ENCODE peak calls at places on chromosomes 7 and 10, in five cellular contexts. P, U, T, M and Q are unnamed samples.
A peak's percentile ranks its signal among the peaks of the same experiment; 100 is the strongest.

GRCh38 chr10:123552760-123553554 is 113.2 kb upstream of the GPR26 start:
- DNase-seq in T (no peak), M (peak; percentile 81), U (no peak), P (no peak), Q (no peak)

GRCh38 chr10:23325132-23325531 is 19.5 kb downstream of the C10orf67 start:
- DNase-seq in U (no peak), T (no peak), M (no peak), P (no peak), Q (no peak)

GRCh38 chr10:88974446-88975376 is 15.9 kb upstream of the FAS start:
- DNase-seq in P (no peak), U (no peak), T (no peak), M (no peak), Q (peak; percentile 49)

GRCh38 chr10:83195021-83195420 is 944.3 kb upstream of the GHITM start:
- DNase-seq in T (no peak), M (no peak), U (no peak), P (no peak), Q (no peak)

GRCh38 chr7:117333168-117333567 is 10.3 kb upstream of the WNT2 start:
- DNase-seq in P (no peak), M (no peak), U (no peak), T (no peak), Q (no peak)

GRCh38 chr7:7177044-7177517 is 5.3 kb upstream of the C1GALT1 start:
- DNase-seq in M (no peak), T (no peak), U (no peak), P (peak; percentile 94), Q (peak; percentile 35)

GRCh38 chr7:27419581-27420177 is 177.1 kb downstream of the EVX1 start:
- DNase-seq in T (no peak), P (no peak), M (no peak), U (no peak), Q (no peak)

GRCh38 chr10:70578371-70578947 is 24.1 kb downstream of the PRF1 start:
- DNase-seq in U (no peak), P (peak; percentile 100), T (no peak), M (peak; percentile 95), Q (no peak)

GRCh38 chr10:74730246-74730645 is 96.2 kb upstream of the KAT6B start:
- DNase-seq in T (peak; percentile 56), M (no peak), P (no peak), U (no peak), Q (no peak)

DNA sequence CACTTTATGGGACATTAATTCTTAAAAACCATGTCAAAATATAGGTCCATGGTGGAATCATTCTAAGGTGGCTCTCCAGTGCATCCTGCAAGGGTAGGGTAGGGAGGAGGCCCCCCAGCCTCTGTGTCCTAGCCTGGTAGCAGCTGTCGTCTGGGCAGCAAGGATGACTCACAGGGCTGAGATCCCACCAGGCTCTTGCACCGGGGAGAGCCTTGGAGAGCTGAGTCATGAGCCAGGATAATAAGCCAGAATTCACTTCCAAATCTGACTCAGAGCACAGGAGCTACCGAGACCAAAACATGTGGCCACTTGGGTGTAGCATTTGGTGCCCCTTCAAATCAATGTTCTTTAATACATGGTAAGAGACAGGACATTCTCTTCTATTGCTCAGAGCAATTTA is 298.5 kb downstream of the NEBL start:
- DNase-seq in U (no peak), M (no peak), T (peak; percentile 31), P (no peak), Q (no peak)
- TF ChIP-seq JUND in U (no peak), M (no peak), T (peak; percentile 70), P (no peak), Q (no peak)

GRCh38 chr7:140541176-140541512 is 61.8 kb upstream of the MKRN1 start:
- DNase-seq in T (no peak), P (no peak), U (no peak), M (no peak), Q (no peak)

GRCh38 chr7:140544278-140544896 is 65.1 kb upstream of the MKRN1 start:
- DNase-seq in M (no peak), T (no peak), P (no peak), U (no peak), Q (no peak)

GRCh38 chr7:140541513-140542192 is 62.3 kb upstream of the MKRN1 start:
- DNase-seq in T (peak; percentile 66), P (peak; percentile 75), M (no peak), U (peak; percentile 61), Q (no peak)

GRCh38 chr7:140540142-140540777 is 61.0 kb upstream of the MKRN1 start:
- DNase-seq in U (no peak), M (no peak), P (no peak), T (no peak), Q (no peak)

GRCh38 chr7:140542226-140542625 is 62.9 kb upstream of the MKRN1 start:
- DNase-seq in P (no peak), M (no peak), T (no peak), U (no peak), Q (no peak)
- TF ChIP-seq JUND in P (no peak), M (no peak), T (no peak), U (no peak), Q (no peak)

DNA sequence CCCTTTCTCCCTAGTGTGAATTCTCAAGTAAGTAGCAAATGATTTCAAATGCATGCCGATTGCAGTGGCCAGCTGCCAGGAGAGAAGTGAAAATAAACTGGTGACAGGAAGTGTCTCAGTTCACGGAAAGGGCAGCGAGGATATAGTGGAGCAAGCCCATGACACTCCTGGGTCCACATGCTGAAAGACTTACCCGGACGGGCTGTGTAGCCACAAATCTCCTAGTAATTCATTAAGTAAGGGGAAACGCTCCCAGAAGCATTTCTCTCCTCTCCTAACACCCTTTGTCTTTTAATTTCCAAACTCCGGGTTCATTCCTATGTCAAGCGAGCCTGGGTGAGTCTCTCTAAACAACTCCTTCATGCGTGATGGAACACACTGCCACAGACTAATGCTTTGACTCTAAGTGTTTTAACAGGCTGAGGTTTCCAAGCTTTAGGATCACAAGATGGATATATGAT is 125.6 kb downstream of the CYP26A1 start:
- DNase-seq in M (no peak), P (no peak), T (no peak), U (no peak), Q (peak; percentile 62)
- TF ChIP-seq JUND in M (no peak), P (no peak), T (no peak), U (no peak), Q (no peak)

GRCh38 chr10:125639846-125640245 is 43.1 kb downstream of the TEX36 start:
- DNase-seq in M (no peak), P (no peak), U (no peak), T (no peak), Q (no peak)

GRCh38 chr10:125638555-125638954 is 44.4 kb downstream of the TEX36 start:
- DNase-seq in P (no peak), M (no peak), U (no peak), T (no peak), Q (no peak)

GRCh38 chr10:125640609-125641008 is 42.4 kb downstream of the TEX36 start:
- DNase-seq in P (no peak), T (no peak), M (no peak), U (no peak), Q (no peak)

GRCh38 chr10:125637496-125637895 is 45.5 kb downstream of the TEX36 start:
- DNase-seq in M (no peak), P (no peak), T (no peak), U (no peak), Q (no peak)

GRCh38 chr10:125641398-125641797 is 41.6 kb downstream of the TEX36 start:
- DNase-seq in P (no peak), M (no peak), U (no peak), T (no peak), Q (no peak)
- TF ChIP-seq JUND in P (no peak), M (no peak), U (no peak), T (no peak), Q (no peak)

DNA sequence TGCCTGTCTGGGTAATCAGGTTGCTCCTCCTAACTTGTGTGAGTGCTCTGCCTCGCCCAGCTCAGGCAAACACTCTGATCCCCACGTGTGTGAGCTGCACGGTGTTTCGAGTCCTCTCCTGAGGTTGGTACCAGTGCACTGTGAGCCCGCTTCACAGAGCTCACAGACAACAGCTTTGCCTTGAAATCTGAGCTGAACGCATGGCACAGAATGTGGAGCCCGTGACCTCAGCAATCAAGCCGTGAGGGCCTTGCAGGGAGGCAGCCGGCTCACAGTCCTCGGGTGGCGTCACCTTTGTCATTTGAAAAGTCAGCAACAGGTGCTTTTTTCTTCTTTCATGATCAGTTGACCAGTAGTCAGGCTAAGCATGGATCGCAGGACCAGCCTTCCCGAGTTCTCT is 60.2 kb upstream of the ADGRA1 start:
- DNase-seq in P (no peak), U (no peak), M (no peak), T (no peak), Q (no peak)
- TF ChIP-seq JUND in P (no peak), U (no peak), M (no peak), T (no peak), Q (no peak)

GRCh38 chr10:21976280-21976679 is 27.2 kb downstream of the DNAJC1 start:
- DNase-seq in U (no peak), T (no peak), M (no peak), P (no peak), Q (no peak)

GRCh38 chr10:21985541-21985940 is 18.0 kb downstream of the DNAJC1 start:
- DNase-seq in U (no peak), P (no peak), T (no peak), M (no peak), Q (no peak)

GRCh38 chr10:21976739-21977138 is 26.8 kb downstream of the DNAJC1 start:
- DNase-seq in T (peak; percentile 27), M (no peak), P (no peak), U (no peak), Q (no peak)

GRCh38 chr10:21978191-21978862 is 25.2 kb downstream of the DNAJC1 start:
- DNase-seq in P (no peak), T (no peak), M (no peak), U (no peak), Q (no peak)

GRCh38 chr10:21981118-21981517 is 22.4 kb downstream of the DNAJC1 start:
- DNase-seq in T (no peak), M (no peak), P (no peak), U (no peak), Q (no peak)
- TF ChIP-seq JUND in T (no peak), M (no peak), P (no peak), U (peak; percentile 51), Q (no peak)

DNA sequence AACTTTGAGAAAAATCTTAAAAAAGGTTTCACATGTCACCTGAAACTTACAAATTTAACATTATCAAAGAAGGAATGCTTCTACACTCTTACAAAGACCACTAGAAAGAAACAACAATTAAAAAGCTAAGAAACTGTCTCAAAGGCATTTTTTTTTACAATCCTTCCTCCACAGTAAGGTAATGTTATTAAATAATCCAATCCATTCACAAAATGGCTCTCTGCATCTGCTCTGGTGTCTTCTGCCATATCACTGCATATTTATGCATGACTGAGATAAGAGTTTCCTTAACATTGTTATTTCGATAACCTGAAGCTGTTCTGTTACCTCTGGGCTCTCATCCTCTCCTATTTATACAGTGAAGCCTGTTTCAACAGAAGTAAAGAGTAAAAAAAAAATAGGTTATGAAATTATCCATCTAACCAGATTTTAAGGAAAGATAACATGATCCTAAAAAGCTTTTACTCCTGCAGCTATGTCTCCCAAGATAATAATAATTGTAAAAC is 8.5 kb downstream of the HNRNPA2B1 start:
- DNase-seq in M (no peak), T (no peak), P (no peak), U (no peak), Q (no peak)
- TF ChIP-seq JUND in M (no peak), T (no peak), P (no peak), U (no peak), Q (no peak)

GRCh38 chr10:33098966-33099663 is 141.1 kb upstream of the ITGB1 start:
- DNase-seq in P (no peak), M (no peak), U (no peak), T (no peak), Q (no peak)
- TF ChIP-seq JUND in P (no peak), M (no peak), U (no peak), T (no peak), Q (no peak)

GRCh38 chr10:60414877-60415585 is 25.4 kb upstream of the ANK3 start:
- DNase-seq in P (no peak), T (no peak), M (no peak), U (no peak), Q (peak; percentile 23)
- TF ChIP-seq JUND in P (no peak), T (no peak), M (no peak), U (peak; percentile 94), Q (no peak)